ENCODE peak calls at places on chromosomes 16 and 17, in nine cellular contexts. One of them, this sample, is unnamed.

GRCh38 chr17:64339516-64340475 is 50.9 kb downstream of the PECAM1 start:
- DNase-seq in iPS-NIHi11: no peak
- DNase-seq in posterior cingulate gyrus: peak; percentile 27
- DNase-seq in activated naive CD8-positive, alpha-beta T cell treated with anti-CD3 and anti-CD28 coated beads, Interleukin-2, amount 10 ng/mL, durations not matched to agents 7 days and 5 days: no peak
- DNase-seq in activated naive CD4-positive, alpha-beta T cell: no peak
- DNase-seq in effector CD4-positive, alpha-beta T cell: no peak
- DNase-seq in T-helper 1 cell: no peak
- DNase-seq in NCI-H1048: no peak
- DNase-seq in glomerular endothelial cell: no peak
- DNase-seq in this sample: no peak

GRCh38 chr16:12228607-12229499 is 252.3 kb downstream of the SNX29 start:
- DNase-seq in glomerular endothelial cell: peak; percentile 18
- DNase-seq in activated naive CD8-positive, alpha-beta T cell treated with anti-CD3 and anti-CD28 coated beads, Interleukin-2, amount 10 ng/mL, durations not matched to agents 7 days and 5 days: peak; percentile 34
- DNase-seq in T-helper 1 cell: no peak
- DNase-seq in iPS-NIHi11: peak; percentile 78
- DNase-seq in activated naive CD4-positive, alpha-beta T cell: no peak
- DNase-seq in posterior cingulate gyrus: peak; percentile 85
- DNase-seq in effector CD4-positive, alpha-beta T cell: no peak
- DNase-seq in NCI-H1048: no peak
- DNase-seq in this sample: peak; percentile 78

GRCh38 chr17:75390982-75391381 is 14.5 kb downstream of the GRB2 start:
- DNase-seq in T-helper 1 cell: no peak
- DNase-seq in posterior cingulate gyrus: no peak
- DNase-seq in NCI-H1048: no peak
- DNase-seq in activated naive CD4-positive, alpha-beta T cell: no peak
- DNase-seq in iPS-NIHi11: no peak
- DNase-seq in activated naive CD8-positive, alpha-beta T cell treated with anti-CD3 and anti-CD28 coated beads, Interleukin-2, amount 10 ng/mL, durations not matched to agents 7 days and 5 days: no peak
- DNase-seq in glomerular endothelial cell: no peak
- DNase-seq in effector CD4-positive, alpha-beta T cell: no peak
- DNase-seq in this sample: no peak

GRCh38 chr17:29179232-29180036 is 764 bp downstream of the MYO18A start:
- DNase-seq in NCI-H1048: no peak
- DNase-seq in effector CD4-positive, alpha-beta T cell: no peak
- DNase-seq in glomerular endothelial cell: no peak
- DNase-seq in posterior cingulate gyrus: peak; percentile 79
- DNase-seq in activated naive CD4-positive, alpha-beta T cell: no peak
- DNase-seq in iPS-NIHi11: peak; percentile 83
- DNase-seq in activated naive CD8-positive, alpha-beta T cell treated with anti-CD3 and anti-CD28 coated beads, Interleukin-2, amount 10 ng/mL, durations not matched to agents 7 days and 5 days: peak; percentile 47
- DNase-seq in T-helper 1 cell: no peak
- DNase-seq in this sample: peak; percentile 89

GRCh38 chr17:6843241-6843890 is 11.8 kb upstream of the TEKT1 start:
- DNase-seq in T-helper 1 cell: no peak
- DNase-seq in activated naive CD4-positive, alpha-beta T cell: no peak
- DNase-seq in posterior cingulate gyrus: no peak
- DNase-seq in activated naive CD8-positive, alpha-beta T cell treated with anti-CD3 and anti-CD28 coated beads, Interleukin-2, amount 10 ng/mL, durations not matched to agents 7 days and 5 days: no peak
- DNase-seq in glomerular endothelial cell: peak; percentile 48
- DNase-seq in iPS-NIHi11: peak; percentile 21
- DNase-seq in effector CD4-positive, alpha-beta T cell: no peak
- DNase-seq in NCI-H1048: no peak
- DNase-seq in this sample: no peak

GRCh38 chr17:45745843-45746494 is 38.2 kb upstream of the CRHR1 start:
- DNase-seq in NCI-H1048: no peak
- DNase-seq in effector CD4-positive, alpha-beta T cell: no peak
- DNase-seq in iPS-NIHi11: peak; percentile 46
- DNase-seq in activated naive CD8-positive, alpha-beta T cell treated with anti-CD3 and anti-CD28 coated beads, Interleukin-2, amount 10 ng/mL, durations not matched to agents 7 days and 5 days: no peak
- DNase-seq in posterior cingulate gyrus: no peak
- DNase-seq in T-helper 1 cell: no peak
- DNase-seq in activated naive CD4-positive, alpha-beta T cell: no peak
- DNase-seq in glomerular endothelial cell: no peak
- DNase-seq in this sample: no peak

GRCh38 chr17:19404264-19404663 is 6.8 kb upstream of the RNF112 start:
- DNase-seq in T-helper 1 cell: no peak
- DNase-seq in activated naive CD4-positive, alpha-beta T cell: no peak
- DNase-seq in posterior cingulate gyrus: no peak
- DNase-seq in NCI-H1048: no peak
- DNase-seq in iPS-NIHi11: no peak
- DNase-seq in activated naive CD8-positive, alpha-beta T cell treated with anti-CD3 and anti-CD28 coated beads, Interleukin-2, amount 10 ng/mL, durations not matched to agents 7 days and 5 days: no peak
- DNase-seq in effector CD4-positive, alpha-beta T cell: no peak
- DNase-seq in glomerular endothelial cell: no peak
- DNase-seq in this sample: no peak

GRCh38 chr17:76458580-76459490 is 5.9 kb upstream of the UBE2O start:
- DNase-seq in effector CD4-positive, alpha-beta T cell: no peak
- DNase-seq in glomerular endothelial cell: no peak
- DNase-seq in iPS-NIHi11: peak; percentile 75
- DNase-seq in T-helper 1 cell: no peak
- DNase-seq in activated naive CD4-positive, alpha-beta T cell: no peak
- DNase-seq in activated naive CD8-positive, alpha-beta T cell treated with anti-CD3 and anti-CD28 coated beads, Interleukin-2, amount 10 ng/mL, durations not matched to agents 7 days and 5 days: no peak
- DNase-seq in posterior cingulate gyrus: peak; percentile 59
- DNase-seq in NCI-H1048: no peak
- DNase-seq in this sample: peak; percentile 87

GRCh38 chr16:27067138-27067537 is 411 bp downstream of the C16orf82 start:
- DNase-seq in activated naive CD4-positive, alpha-beta T cell: no peak
- DNase-seq in iPS-NIHi11: peak; percentile 66
- DNase-seq in T-helper 1 cell: no peak
- DNase-seq in NCI-H1048: no peak
- DNase-seq in activated naive CD8-positive, alpha-beta T cell treated with anti-CD3 and anti-CD28 coated beads, Interleukin-2, amount 10 ng/mL, durations not matched to agents 7 days and 5 days: no peak
- DNase-seq in glomerular endothelial cell: no peak
- DNase-seq in effector CD4-positive, alpha-beta T cell: no peak
- DNase-seq in posterior cingulate gyrus: peak; percentile 45
- DNase-seq in this sample: peak; percentile 64